ENCODE peak calls at places on chromosome 1, in four cellular contexts. F, D, H and C are unnamed samples.

GRCh38 chr1:92430030-92430429 is 56.7 kb downstream of the GFI1 start:
- DNase-seq in F (no peak), H (no peak), D (no peak), C (no peak)

GRCh38 chr1:115113781-115114180 is 24.5 kb upstream of the TSPAN2 start:
- DNase-seq in D (no peak), H (no peak), F (peak), C (no peak)

GRCh38 chr1:24043345-24044032 is 63.4 kb upstream of the SRSF10 start:
- DNase-seq in F (no peak), H (no peak), D (no peak), C (no peak)

GRCh38 chr1:163036661-163037060 is 32.5 kb upstream of the RGS4 start:
- DNase-seq in F (peak), H (no peak), D (no peak), C (no peak)

GRCh38 chr1:231272880-231273279 is 31.9 kb downstream of the GNPAT start:
- DNase-seq in F (peak), D (no peak), H (no peak), C (no peak)

GRCh38 chr1:15768388-15768787 is 9.8 kb downstream of the FBLIM1 start:
- DNase-seq in H (no peak), D (no peak), F (no peak), C (no peak)

GRCh38 chr1:77614037-77614436 is 68.4 kb downstream of the ZZZ3 start:
- DNase-seq in F (no peak), H (no peak), D (no peak), C (no peak)

GRCh38 chr1:211066781-211067384 is 67.1 kb downstream of the KCNH1 start:
- DNase-seq in D (no peak), F (no peak), H (no peak), C (no peak)

GRCh38 chr1:157682710-157683437 is 17.7 kb downstream of the FCRL3 start:
- DNase-seq in H (no peak), F (no peak), D (no peak), C (no peak)

GRCh38 chr1:193216920-193217319 is 30.5 kb upstream of the B3GALT2 start:
- DNase-seq in D (no peak), H (no peak), F (no peak), C (peak)

GRCh38 chr1:238063454-238063853 is 172.7 kb upstream of the ZP4 start:
- DNase-seq in H (no peak), D (no peak), F (peak), C (peak)

GRCh38 chr1:247421074-247421473 is 5.1 kb downstream of the NLRP3 start:
- DNase-seq in H (no peak), D (no peak), F (no peak), C (no peak)

GRCh38 chr1:247411583-247412295 is 4.2 kb upstream of the NLRP3 start:
- DNase-seq in D (no peak), H (no peak), F (no peak), C (no peak)

GRCh38 chr1:247417786-247418185 is 1.8 kb downstream of the NLRP3 start:
- DNase-seq in F (no peak), D (no peak), H (no peak), C (no peak)

GRCh38 chr1:247419326-247419725 is 3.4 kb downstream of the NLRP3 start:
- DNase-seq in F (no peak), D (no peak), H (no peak), C (no peak)

GRCh38 chr1:247415423-247416361 is at the start of gene NLRP3:
- DNase-seq in D (no peak), H (no peak), F (no peak), C (no peak)
- TF ChIP-seq ELK1 in D (no peak), H (no peak), F (no peak), C (no peak)

GRCh38 chr1:64965239-64966157 is 851 bp downstream of the JAK1 start:
- DNase-seq in F (peak), H (no peak), D (peak), C (no peak)
- TF ChIP-seq ELK1 in F (no peak), H (no peak), D (no peak), C (no peak)

DNA sequence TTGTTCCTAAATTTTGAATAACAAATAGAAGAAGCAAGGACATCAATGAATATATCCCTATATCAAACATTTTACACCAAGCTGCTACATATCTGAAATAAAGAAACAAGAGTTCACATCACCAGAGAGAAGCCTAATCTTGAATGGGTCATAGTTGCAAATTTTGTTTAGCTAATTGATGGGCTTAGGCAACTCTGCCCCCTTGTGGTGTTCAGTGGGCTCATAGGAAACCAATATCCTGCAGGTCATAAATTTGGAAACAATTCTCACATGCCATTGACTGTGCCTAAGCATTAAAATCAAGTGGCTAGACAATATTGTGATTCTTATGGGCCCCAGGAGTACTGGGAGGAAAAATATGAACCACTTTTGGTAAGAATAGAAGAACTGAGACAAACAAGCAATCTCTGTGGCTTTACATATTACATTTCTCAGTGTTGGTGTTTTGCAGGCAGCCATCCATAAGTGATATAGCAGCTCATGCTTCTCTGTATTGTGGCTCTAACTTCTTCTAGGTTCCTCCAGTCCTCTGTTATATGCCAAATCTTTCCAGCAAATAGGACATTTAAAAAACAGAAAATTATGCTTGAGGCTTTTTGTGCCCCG is 1262.8 kb upstream of the PRMT6 start:
- DNase-seq in H (peak), F (no peak), D (no peak), C (no peak)
- TF ChIP-seq ELK1 in H (no peak), F (no peak), D (no peak), C (no peak)

GRCh38 chr1:1253314-1253713 is 6.8 kb upstream of the C1QTNF12 start:
- DNase-seq in D (no peak), F (no peak), H (no peak), C (no peak)
- TF ChIP-seq ELK1 in D (no peak), F (no peak), H (no peak), C (no peak)

GRCh38 chr1:220878223-220879081 is 791 bp upstream of the HLX start:
- DNase-seq in F (no peak), D (no peak), H (no peak), C (no peak)
- TF ChIP-seq ELK1 in F (no peak), D (no peak), H (no peak), C (no peak)

GRCh38 chr1:39642796-39643195 is 3.4 kb upstream of the HEYL start:
- DNase-seq in H (no peak), F (peak), D (no peak), C (no peak)

GRCh38 chr1:39643705-39644104 is 4.3 kb upstream of the HEYL start:
- DNase-seq in D (no peak), F (no peak), H (no peak), C (no peak)

GRCh38 chr1:39639333-39640130 is at the start of gene HEYL:
- DNase-seq in D (peak), H (peak), F (peak), C (no peak)

GRCh38 chr1:39638965-39639332 is 494 bp downstream of the HEYL start:
- DNase-seq in F (no peak), D (no peak), H (no peak), C (no peak)

GRCh38 chr1:39640861-39641260 is 1.4 kb upstream of the HEYL start:
- DNase-seq in D (no peak), F (no peak), H (no peak), C (no peak)
- TF ChIP-seq ELK1 in D (no peak), F (no peak), H (no peak), C (no peak)

GRCh38 chr1:68890736-68891135 is 393.9 kb upstream of the DEPDC1 start:
- DNase-seq in H (no peak), D (no peak), F (no peak), C (no peak)

DNA sequence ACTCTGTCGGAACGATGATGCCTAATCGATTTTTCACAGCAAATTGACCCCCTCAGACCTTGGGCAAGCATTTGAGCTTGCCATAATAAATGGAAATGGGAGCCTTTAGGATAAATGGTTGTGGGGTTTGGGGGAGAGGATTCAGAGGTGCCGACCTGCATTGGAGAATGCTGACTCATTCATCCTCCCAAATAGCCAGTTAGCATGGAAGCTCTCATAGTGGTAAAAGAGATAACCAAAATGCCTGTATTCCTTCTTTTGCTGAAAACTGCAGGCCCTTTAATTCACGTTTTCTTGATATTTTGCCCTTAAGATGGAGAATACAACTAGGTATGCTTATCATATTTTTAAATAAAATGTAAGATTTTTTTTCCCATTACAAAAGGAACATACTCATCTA is 392.6 kb upstream of the DEPDC1 start:
- DNase-seq in F (no peak), H (no peak), D (no peak), C (no peak)
- TF ChIP-seq ELK1 in F (no peak), H (no peak), D (no peak), C (no peak)

DNA sequence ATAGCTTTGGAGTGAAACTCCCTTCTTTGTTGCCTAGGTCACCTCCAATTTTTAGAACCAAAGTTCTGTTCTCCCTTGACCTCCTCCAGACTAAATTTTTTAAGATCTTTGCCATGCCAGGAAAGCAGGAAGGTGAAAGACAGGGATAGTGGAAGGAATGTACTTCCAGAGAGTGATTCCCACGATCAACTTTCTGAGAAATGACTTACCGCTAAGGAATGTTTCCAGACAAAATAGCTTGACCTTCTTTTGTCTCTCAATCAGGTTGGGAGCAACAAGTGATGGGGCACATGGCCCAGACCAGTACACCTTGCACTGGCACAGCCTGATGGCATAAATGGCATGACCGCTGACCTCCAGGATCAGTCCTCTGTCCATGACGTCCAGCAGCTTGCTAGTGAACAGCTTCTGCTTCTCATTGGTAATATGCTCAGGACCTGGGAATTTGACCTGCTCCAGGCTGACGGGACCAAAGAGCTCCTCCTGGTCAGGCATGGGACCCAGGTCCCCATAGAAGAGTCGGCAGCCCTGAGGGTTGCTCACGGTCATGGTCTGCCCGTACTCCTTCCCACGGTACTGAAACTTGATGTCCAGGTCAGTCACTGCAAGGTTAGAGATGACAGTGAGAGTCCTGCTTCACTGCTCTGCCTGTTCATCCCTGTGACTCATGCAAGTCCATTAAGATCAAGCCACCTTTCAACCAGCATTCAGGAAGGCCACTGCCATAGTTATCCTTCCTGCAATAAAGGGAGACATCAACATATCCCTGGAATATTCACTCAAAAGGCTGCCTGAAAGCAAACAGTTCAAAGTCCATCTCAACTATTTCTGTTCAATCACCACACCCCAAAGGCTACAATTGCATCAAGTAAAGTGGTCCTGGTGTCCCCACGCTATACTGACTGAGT is 6.2 kb upstream of the C1orf74 start:
- DNase-seq in F (peak), D (no peak), H (no peak), C (no peak)
- TF ChIP-seq ELK1 in F (no peak), D (no peak), H (no peak), C (no peak)

GRCh38 chr1:174036204-174036603 is 14.0 kb upstream of the RC3H1 start:
- DNase-seq in D (no peak), H (no peak), F (no peak), C (no peak)

GRCh38 chr1:174041369-174041768 is 19.2 kb upstream of the RC3H1 start:
- DNase-seq in D (no peak), H (no peak), F (no peak), C (no peak)

GRCh38 chr1:174039069-174039468 is 16.9 kb upstream of the RC3H1 start:
- DNase-seq in F (peak), D (no peak), H (no peak), C (no peak)

GRCh38 chr1:174036798-174037197 is 14.6 kb upstream of the RC3H1 start:
- DNase-seq in D (no peak), H (no peak), F (no peak), C (no peak)

GRCh38 chr1:174040387-174040786 is 18.2 kb upstream of the RC3H1 start:
- DNase-seq in F (peak), D (no peak), H (no peak), C (no peak)
- TF ChIP-seq ELK1 in F (no peak), D (no peak), H (no peak), C (no peak)